ENCODE peak calls at places on chromosomes 16 and 17, in six cellular contexts. K is fibroblast of lung; I is CD8-positive, alpha-beta T cell; T is OCI-LY7; S is kidney glomerular epithelial cell; B is ELR. C is an unnamed sample.

GRCh38 chr17:6711681-6712057 is 1.5 kb downstream of the SLC13A5 start:
- DNase-seq in T (no peak), I (no peak), B (no peak), K (no peak), S (no peak), C (no peak)

GRCh38 chr16:73018796-73019455 is 29.0 kb downstream of the ZFHX3 start:
- DNase-seq in T (no peak), K (no peak), I (no peak), B (no peak), S (no peak), C (no peak)

GRCh38 chr17:79294459-79295071 is 219.9 kb downstream of the ENGASE start:
- DNase-seq in T (peak), B (peak), K (peak), I (peak), S (peak), C (no peak)

GRCh38 chr16:24950275-24950674 is 64.9 kb downstream of the ARHGAP17 start:
- DNase-seq in T (no peak), S (peak), B (peak), I (no peak), K (peak), C (no peak)

GRCh38 chr17:32142857-32143524 is 689 bp downstream of the RHOT1 start:
- DNase-seq in S (peak), K (peak), B (peak), I (no peak), T (peak), C (no peak)

GRCh38 chr17:73481672-73482071 is 162.6 kb downstream of the SDK2 start:
- DNase-seq in I (no peak), S (no peak), K (no peak), B (no peak), T (no peak), C (no peak)

GRCh38 chr16:73605309-73605708 is 557.4 kb upstream of the ZFHX3 start:
- DNase-seq in B (no peak), S (no peak), T (no peak), K (no peak), I (no peak), C (no peak)

GRCh38 chr17:44002141-44002848 is 2.1 kb upstream of the NAGS start:
- DNase-seq in S (no peak), T (no peak), I (no peak), B (peak), K (peak), C (peak)

GRCh38 chr16:10787304-10787703 is 31.3 kb downstream of the TVP23A start:
- DNase-seq in S (no peak), K (no peak), I (no peak), T (peak), B (no peak), C (no peak)

GRCh38 chr17:17557796-17558195 is 33.7 kb downstream of the PEMT start:
- DNase-seq in K (no peak), S (no peak), T (no peak), I (no peak), B (no peak), C (no peak)

GRCh38 chr16:57588821-57589220 is 39.6 kb upstream of the ADGRG1 start:
- DNase-seq in K (no peak), B (no peak), I (no peak), T (no peak), S (no peak), C (no peak)

GRCh38 chr17:50621562-50621961 is 13.1 kb upstream of the ABCC3 start:
- DNase-seq in I (no peak), K (peak), S (no peak), B (no peak), T (no peak), C (no peak)

GRCh38 chr16:19431636-19432340 is 14.1 kb downstream of the TMC5 start:
- DNase-seq in B (no peak), S (no peak), T (no peak), K (no peak), I (no peak), C (no peak)

GRCh38 chr17:40613755-40614154 is 33.9 kb downstream of the SMARCE1 start:
- DNase-seq in K (no peak), T (no peak), I (no peak), B (no peak), S (no peak), C (no peak)

GRCh38 chr17:13520899-13521572 is 80.7 kb downstream of the HS3ST3A1 start:
- DNase-seq in S (no peak), I (no peak), B (peak), T (no peak), K (peak), C (no peak)

C was measured in kidney epithelial cell.